ENCODE peak calls at places on chromosomes 12 and 14, in four cellular contexts. W is dorsolateral prefrontal cortex, R is pancreas, D is thyroid gland. J is an unnamed sample.

GRCh38 chr12:78672033-78672432 is 192.5 kb upstream of the SYT1 start:
- DNase-seq in W (no peak), R (no peak), D (no peak), J (no peak)

GRCh38 chr14:23550131-23550826 is 1.3 kb downstream of the ZFHX2 start:
- DNase-seq in W (no peak), R (no peak), D (no peak), J (no peak)

GRCh38 chr14:71711619-71712018 is 220.6 kb upstream of the RGS6 start:
- DNase-seq in W (no peak), R (no peak), D (no peak), J (no peak)

GRCh38 chr12:18414671-18415070 is 153.4 kb downstream of the PIK3C2G start:
- DNase-seq in W (no peak), R (no peak), D (no peak), J (no peak)

GRCh38 chr12:90925562-90925961 is 29.4 kb downstream of the CCER1 start:
- DNase-seq in W (no peak), R (no peak), D (no peak), J (no peak)

GRCh38 chr12:101759396-101760047 is 20.3 kb upstream of the SYCP3 start:
- DNase-seq in W (no peak), R (no peak), D (no peak), J (no peak)

GRCh38 chr12:53172352-53172751 is 8.2 kb upstream of the ZNF740 start:
- DNase-seq in W (no peak), R (no peak), D (no peak), J (no peak)

GRCh38 chr14:34161351-34162169 is 210.7 kb upstream of the EGLN3 start:
- DNase-seq in W (no peak), R (no peak), D (no peak), J (no peak)

GRCh38 chr14:28652782-28653181 is 113.8 kb upstream of the FOXG1 start:
- DNase-seq in W (no peak), R (no peak), D (no peak), J (no peak)

GRCh38 chr14:63909984-63910383 is 57.2 kb downstream of the SYNE2 start:
- DNase-seq in W (no peak), R (no peak), D (no peak), J (no peak)

GRCh38 chr14:50926851-50927386 is 17.4 kb downstream of the PYGL start:
- DNase-seq in W (no peak), R (no peak), D (no peak), J (no peak)

GRCh38 chr12:115623764-115624334 is 653.6 kb downstream of the MED13L start:
- DNase-seq in W (no peak), R (no peak), D (no peak), J (no peak)

GRCh38 chr12:110254971-110255540 is 26.0 kb upstream of the ATP2A2 start:
- DNase-seq in W (no peak), R (no peak), D (peak; percentile 60), J (no peak)

GRCh38 chr12:14771651-14772137 is 31.6 kb downstream of the WBP11 start:
- DNase-seq in W (no peak), R (no peak), D (peak; percentile 4), J (no peak)

GRCh38 chr12:76422878-76423438 is 74.7 kb upstream of the BBS10 start:
- DNase-seq in W (no peak), R (no peak), D (no peak), J (no peak)

GRCh38 chr14:23446291-23446851 is 10.9 kb upstream of the MYH7 start:
- DNase-seq in W (no peak), R (no peak), D (no peak), J (peak; percentile 30)

GRCh38 chr12:24901975-24902461 is 46.9 kb downstream of the BCAT1 start:
- DNase-seq in W (peak; percentile 71), R (no peak), D (no peak), J (peak; percentile 77)

GRCh38 chr12:53414756-53415417 is 8.8 kb upstream of the AMHR2 start:
- DNase-seq in W (no peak), R (no peak), D (no peak), J (no peak)

GRCh38 chr12:464484-465267 is 4.9 kb downstream of the B4GALNT3 start:
- DNase-seq in W (peak; percentile 24), R (peak; percentile 18), D (peak; percentile 62), J (no peak)
- H3K27ac ChIP-seq in W (no peak overlapping the region), R (no peak overlapping the region), D (no peak overlapping the region), J (no peak overlapping the region)

GRCh38 chr14:101115652-101116051 is 212.1 kb upstream of the RTL1 start:
- DNase-seq in W (no peak), R (no peak), D (no peak), J (no peak)
- H3K27ac ChIP-seq in W (no peak overlapping the region), R (no peak overlapping the region), D (no peak overlapping the region), J (no peak overlapping the region)

GRCh38 chr14:105069887-105070759 is 4.9 kb upstream of the GPR132 start:
- DNase-seq in W (no peak), R (no peak), D (no peak), J (no peak)
- H3K27ac ChIP-seq in W (peak overlapping the region; percentile 15), R (no peak overlapping the region), D (peak overlapping the region; percentile 74), J (peak overlapping the region; percentile 58)

DNA sequence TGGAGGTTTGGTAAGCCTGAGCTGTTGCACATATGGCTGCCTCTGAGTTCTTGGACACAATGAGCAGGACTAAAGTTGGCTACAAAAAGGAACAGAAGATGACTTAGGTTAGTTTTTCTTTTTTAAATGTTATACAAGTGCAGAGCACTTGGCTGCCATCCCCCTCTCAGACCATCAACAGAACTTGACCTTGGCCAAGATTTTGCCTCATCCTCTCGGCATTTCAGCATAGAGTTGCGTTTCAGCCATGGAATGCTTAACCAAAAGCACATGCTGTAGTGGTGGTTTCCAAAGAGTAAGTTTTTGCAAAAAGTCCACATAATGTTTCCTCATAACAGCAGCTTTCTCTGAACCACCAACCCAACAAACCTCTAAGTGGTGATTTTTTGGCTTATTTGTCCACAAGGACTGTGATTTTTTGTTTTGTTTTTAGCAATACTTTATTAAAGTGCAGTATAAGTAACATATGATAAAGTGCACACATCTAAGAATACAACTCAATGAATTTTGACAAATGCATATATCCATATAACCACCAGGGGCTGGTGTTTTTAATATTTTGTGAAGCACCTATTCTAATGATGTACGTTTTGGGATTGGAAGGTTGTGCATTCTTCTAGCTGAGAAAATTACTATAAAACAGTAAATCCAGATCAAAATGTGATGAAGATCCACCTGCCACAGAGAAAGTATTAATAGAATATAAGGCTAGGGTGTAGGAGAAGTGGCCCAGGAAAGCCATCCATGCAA is 12.1 kb upstream of the GALNT16 start:
- DNase-seq in W (no peak), R (no peak), D (no peak), J (no peak)
- H3K27ac ChIP-seq in W (no peak overlapping the region), R (no peak overlapping the region), D (no peak overlapping the region), J (no peak overlapping the region)

DNA sequence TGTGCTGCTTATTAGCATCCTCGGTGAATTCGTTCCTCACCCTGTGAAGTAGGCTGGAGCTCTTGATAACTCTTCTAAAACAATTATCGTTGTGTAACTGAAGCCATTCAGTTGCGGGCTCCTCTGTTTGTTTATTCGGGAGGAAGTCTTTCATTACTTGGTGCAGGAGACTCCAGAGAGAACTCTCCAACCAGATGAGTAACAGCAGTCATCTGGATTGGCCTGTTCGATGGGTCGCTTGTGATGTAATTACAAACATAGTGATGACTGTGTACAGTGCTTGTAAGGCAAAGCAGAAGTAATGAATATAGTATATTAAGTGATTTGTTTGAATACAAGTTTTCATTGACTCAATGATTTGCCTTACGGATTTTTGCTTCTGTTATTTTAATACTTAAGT is 10.9 kb downstream of the ATP6V0A2 start:
- DNase-seq in W (no peak), R (no peak), D (no peak), J (no peak)
- H3K27ac ChIP-seq in W (no peak overlapping the region), R (no peak overlapping the region), D (no peak overlapping the region), J (no peak overlapping the region)

GRCh38 chr12:88300931-88301330 is 158.8 kb downstream of the TMTC3 start:
- DNase-seq in W (no peak), R (no peak), D (no peak), J (no peak)
- H3K27ac ChIP-seq in W (no peak overlapping the region), R (no peak overlapping the region), D (no peak overlapping the region), J (no peak overlapping the region)

GRCh38 chr12:32881107-32881506 is 15.5 kb downstream of the PKP2 start:
- DNase-seq in W (no peak), R (no peak), D (no peak), J (no peak)

GRCh38 chr12:32874083-32874482 is 22.5 kb downstream of the PKP2 start:
- DNase-seq in W (no peak), R (no peak), D (no peak), J (no peak)

GRCh38 chr12:32877670-32878459 is 18.7 kb downstream of the PKP2 start:
- DNase-seq in W (no peak), R (peak; percentile 41), D (peak; percentile 39), J (no peak)

GRCh38 chr12:32874926-32875325 is 21.7 kb downstream of the PKP2 start:
- DNase-seq in W (no peak), R (no peak), D (no peak), J (no peak)

DNA sequence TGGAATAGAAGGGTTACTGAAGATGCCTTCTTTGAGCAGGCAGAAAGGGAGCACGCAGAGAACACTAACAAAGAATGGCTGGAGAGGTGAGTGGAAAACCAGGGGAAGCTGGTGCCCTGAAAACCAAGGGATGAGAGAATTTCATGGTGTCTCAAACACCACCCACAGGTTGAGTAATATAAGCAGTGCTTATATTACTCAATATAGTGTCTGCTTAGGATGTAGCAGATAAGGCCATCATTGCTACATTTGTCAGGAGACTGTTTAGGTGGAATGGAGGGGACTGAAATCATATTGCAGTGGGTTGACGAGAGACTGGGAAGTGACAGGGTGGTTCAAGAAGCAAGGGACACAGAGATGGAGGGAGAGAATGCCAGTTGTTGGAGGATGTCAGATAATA is 20.6 kb downstream of the PKP2 start:
- DNase-seq in W (no peak), R (no peak), D (no peak), J (no peak)
- H3K27ac ChIP-seq in W (no peak overlapping the region), R (no peak overlapping the region), D (no peak overlapping the region), J (no peak overlapping the region)